ENCODE peak calls at places on chromosomes 16 and 17, in eight cellular contexts. A is Calu3, O is mesothelial cell of epicardium, F is type B pancreatic cell, B is Peyer's patch, H is nephron progenitor cell, Q is IMR-90, Y is adrenal gland. T is an unnamed sample.
A peak's percentile ranks its signal among the peaks of the same experiment; 100 is the strongest.

GRCh38 chr17:54937018-54937417 is 31.4 kb downstream of the COX11 start:
- DNase-seq in O (no peak), A (no peak), Q (no peak), H (no peak), B (no peak), Y (no peak), F (no peak), T (no peak)

GRCh38 chr17:47288531-47289116 is 35.0 kb downstream of the ITGB3 start:
- DNase-seq in Y (no peak), F (no peak), O (no peak), Q (peak; percentile 69), H (no peak), B (no peak), A (no peak), T (no peak)

GRCh38 chr16:27209591-27209990 is 6.3 kb downstream of the KDM8 start:
- DNase-seq in Q (no peak), O (no peak), F (no peak), A (no peak), H (no peak), Y (no peak), B (no peak), T (no peak)

GRCh38 chr16:88926374-88926990 is 50.5 kb downstream of the CBFA2T3 start:
- DNase-seq in H (no peak), A (peak; percentile 54), F (no peak), B (no peak), Y (peak; percentile 84), Q (no peak), O (no peak), T (no peak)

GRCh38 chr17:34673516-34673915 is 94.1 kb downstream of the TMEM132E start:
- DNase-seq in B (no peak), O (no peak), Q (no peak), F (no peak), H (no peak), Y (no peak), A (no peak), T (no peak)

GRCh38 chr16:13421726-13422125 is 498.2 kb upstream of the ERCC4 start:
- DNase-seq in F (no peak), Y (no peak), A (no peak), B (no peak), Q (no peak), O (no peak), H (no peak), T (no peak)

GRCh38 chr16:80027007-80027965 is 426.7 kb upstream of the MAF start:
- DNase-seq in A (peak; percentile 91), F (no peak), Y (peak; percentile 70), H (no peak), Q (peak; percentile 72), O (peak; percentile 57), B (peak; percentile 22), T (no peak)

GRCh38 chr17:2853111-2853721 is 57.0 kb downstream of the RAP1GAP2 start:
- DNase-seq in B (no peak), A (peak; percentile 46), H (peak; percentile 62), O (peak; percentile 58), F (peak; percentile 74), Y (peak; percentile 32), Q (peak; percentile 49), T (peak; percentile 37)

GRCh38 chr17:80967404-80967872 is 24.2 kb upstream of the CHMP6 start:
- DNase-seq in A (no peak), B (no peak), O (no peak), H (no peak), F (no peak), Y (no peak), Q (no peak), T (no peak)

GRCh38 chr17:21357696-21358095 is 18.5 kb upstream of the KCNJ12 start:
- DNase-seq in A (no peak), O (no peak), H (peak; percentile 53), Q (no peak), Y (no peak), F (no peak), B (no peak), T (no peak)

GRCh38 chr17:29581583-29582253 is 7.7 kb downstream of the GIT1 start:
- DNase-seq in H (no peak), Y (peak; percentile 20), B (no peak), A (no peak), F (no peak), O (no peak), Q (no peak), T (no peak)

GRCh38 chr17:8868092-8868491 is 618 bp upstream of the PIK3R6 start:
- DNase-seq in Q (no peak), Y (no peak), A (no peak), F (no peak), O (no peak), H (no peak), B (no peak), T (no peak)

GRCh38 chr16:83887088-83887487 is 11.8 kb upstream of the MLYCD start:
- DNase-seq in O (no peak), H (no peak), A (no peak), Q (no peak), Y (no peak), B (no peak), F (no peak), T (no peak)

GRCh38 chr16:83887564-83887963 is 11.4 kb upstream of the MLYCD start:
- DNase-seq in F (no peak), A (no peak), O (no peak), B (no peak), Q (no peak), Y (no peak), H (no peak), T (no peak)

GRCh38 chr16:83890359-83890758 is 8.6 kb upstream of the MLYCD start:
- DNase-seq in F (no peak), O (no peak), B (no peak), Y (no peak), H (no peak), Q (no peak), A (no peak), T (no peak)

GRCh38 chr16:83888672-83889044 is 10.3 kb upstream of the MLYCD start:
- DNase-seq in A (no peak), F (no peak), O (no peak), Y (no peak), Q (no peak), H (no peak), B (no peak), T (no peak)

GRCh38 chr16:83886199-83886971 is 12.5 kb upstream of the MLYCD start:
- DNase-seq in A (no peak), H (no peak), O (no peak), B (no peak), Y (no peak), F (no peak), Q (no peak), T (no peak)
- TF ChIP-seq CTCF in A (no peak), H (no peak), O (no peak), B (no peak), Y (no peak), F (no peak), Q (no peak), T (no peak)

GRCh38 chr17:30808785-30809286 is 15.7 kb downstream of the CRLF3 start:
- DNase-seq in Q (no peak), Y (no peak), B (no peak), H (no peak), F (no peak), A (no peak), O (no peak), T (no peak)

GRCh38 chr17:30809867-30810266 is 14.6 kb downstream of the CRLF3 start:
- DNase-seq in O (no peak), B (no peak), A (no peak), Y (no peak), Q (no peak), H (no peak), F (no peak), T (no peak)

DNA sequence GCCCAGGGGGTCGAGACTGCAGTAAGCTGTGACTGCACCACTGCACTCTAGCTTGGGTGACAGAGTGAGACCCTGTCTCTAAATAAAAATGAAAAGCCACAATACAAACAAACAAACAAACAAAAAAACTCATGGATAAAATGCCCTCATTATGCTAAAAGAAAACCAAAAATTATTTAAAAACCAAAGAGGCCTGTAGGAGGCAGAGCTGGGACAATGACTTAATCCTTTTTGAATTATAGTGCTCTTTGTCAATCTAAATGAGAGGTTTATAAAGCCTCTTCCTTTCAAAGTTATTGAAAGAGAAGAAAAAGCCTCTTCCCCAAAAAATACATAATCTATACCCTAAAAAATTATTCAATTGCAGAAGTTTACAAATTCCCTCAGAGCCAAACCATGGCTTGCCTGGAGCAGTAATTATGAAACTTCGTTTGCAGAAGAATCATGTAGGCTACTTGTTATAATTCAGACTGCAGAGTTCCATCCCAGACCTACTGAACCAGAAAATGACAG is 18.5 kb downstream of the CRLF3 start:
- DNase-seq in A (no peak), O (no peak), Y (no peak), F (no peak), Q (no peak), B (no peak), H (no peak), T (no peak)
- TF ChIP-seq CTCF in A (peak; percentile 14), O (no peak), Y (no peak), F (peak; percentile 22), Q (peak; percentile 16), B (no peak), H (no peak), T (no peak)

DNA sequence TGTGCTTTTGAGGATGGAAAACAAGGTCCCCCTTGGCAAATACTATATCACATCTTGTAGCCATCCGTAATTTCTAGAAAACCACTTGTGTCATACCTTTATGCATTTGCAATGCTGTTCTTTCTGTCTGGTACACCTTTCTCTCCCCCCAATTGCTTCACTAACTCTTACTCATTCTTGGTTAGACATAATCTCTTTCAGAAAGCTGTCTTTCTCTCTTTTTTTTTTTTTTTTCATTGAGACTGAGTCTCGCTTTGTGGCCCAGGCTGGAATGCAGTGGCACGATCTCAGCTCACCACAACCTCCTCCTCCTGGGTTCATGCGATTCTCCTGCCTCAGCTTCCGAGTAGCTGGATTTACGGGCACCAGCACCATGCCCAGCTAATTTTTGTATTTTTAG is 94.9 kb upstream of the C17orf78 start:
- DNase-seq in H (no peak), A (no peak), Y (no peak), O (no peak), B (no peak), F (no peak), Q (no peak), T (no peak)
- TF ChIP-seq CTCF in H (no peak), A (no peak), Y (no peak), O (no peak), B (no peak), F (no peak), Q (no peak), T (no peak)

DNA sequence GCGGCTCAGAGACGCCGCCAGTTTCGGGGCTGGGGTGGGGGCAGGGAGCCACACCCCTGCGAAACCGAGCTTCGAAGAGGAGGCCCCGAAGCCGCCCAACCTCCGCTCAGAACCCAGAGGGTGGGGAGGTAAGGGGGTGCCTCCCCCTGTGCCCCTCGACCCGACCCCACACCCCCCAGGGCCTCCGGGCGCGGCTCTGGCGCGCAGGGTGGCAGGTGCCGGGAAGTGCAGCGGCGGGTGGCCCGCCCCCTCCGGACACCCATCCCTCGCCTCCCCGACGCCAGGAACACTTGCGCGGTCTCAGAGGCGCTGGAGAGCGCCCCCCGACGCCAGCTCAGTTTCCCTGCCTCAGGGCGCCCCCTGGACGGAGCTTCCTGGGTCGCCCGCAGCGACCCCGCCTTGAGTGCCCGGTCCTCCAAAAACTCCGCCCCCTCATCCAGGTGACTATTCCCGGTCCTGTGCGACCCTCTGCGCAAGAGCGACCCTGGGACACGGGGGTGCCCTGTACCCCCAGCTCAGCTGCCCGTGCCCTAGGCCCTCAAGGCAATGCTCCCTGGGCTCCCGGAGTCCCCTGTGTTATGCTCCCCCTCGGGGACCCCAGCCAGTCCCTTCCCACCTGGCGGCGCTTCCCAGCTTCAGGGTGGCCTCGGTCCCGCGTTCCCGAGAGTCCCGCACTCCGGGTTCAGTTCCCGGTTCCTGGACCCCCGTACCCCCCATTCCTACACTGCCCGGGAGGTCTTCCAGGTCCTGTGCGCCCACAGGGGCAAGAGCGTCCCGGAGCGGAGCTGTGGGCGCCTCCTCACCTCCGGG is 562 bp downstream of the PPL start:
- DNase-seq in O (peak; percentile 46), A (peak; percentile 86), F (no peak), Y (no peak), B (no peak), Q (no peak), H (peak; percentile 48), T (no peak)
- TF ChIP-seq CTCF in O (no peak), A (peak; percentile 52), F (peak; percentile 33), Y (peak; percentile 9), B (peak; percentile 23), Q (peak; percentile 21), H (no peak), T (no peak)

T was measured in activated B cell treated with CpG ODN at 0.5 μM for 24 hours.